ENCODE peak calls at places on chromosomes 7 and 10, in five cellular contexts. M, B, L, H and G are unnamed samples.

GRCh38 chr7:90720970-90721768 is 125.0 kb downstream of the CDK14 start:
- DNase-seq in H (no peak), B (no peak), M (no peak), L (peak), G (no peak)

GRCh38 chr10:805635-806305 is 116.3 kb upstream of the DIP2C start:
- DNase-seq in B (no peak), L (no peak), M (no peak), H (no peak), G (no peak)

GRCh38 chr7:146698995-146699610 is 582.5 kb downstream of the CNTNAP2 start:
- DNase-seq in H (no peak), B (no peak), L (no peak), M (no peak), G (no peak)

GRCh38 chr7:45162311-45162845 is 4.8 kb downstream of the RAMP3 start:
- DNase-seq in B (no peak), L (no peak), H (no peak), M (no peak), G (no peak)

GRCh38 chr7:154698726-154699291 is 304.1 kb downstream of the PAXIP1 start:
- DNase-seq in M (no peak), B (peak), L (no peak), H (no peak), G (no peak)

GRCh38 chr7:44348300-44348699 is 22.9 kb upstream of the CAMK2B start:
- DNase-seq in B (no peak), H (no peak), L (no peak), M (no peak), G (peak)

GRCh38 chr7:44531421-44532380 is 9.4 kb downstream of the NPC1L1 start:
- DNase-seq in H (no peak), M (no peak), L (no peak), B (no peak), G (no peak)

GRCh38 chr7:1055084-1055450 is 10.7 kb downstream of the GPR146 start:
- DNase-seq in L (no peak), M (peak), B (peak), H (no peak), G (no peak)

GRCh38 chr7:356691-357462 is 66.9 kb downstream of the FOXL3 start:
- DNase-seq in M (no peak), B (no peak), H (no peak), L (no peak), G (no peak)

GRCh38 chr10:125213541-125214282 is 53.3 kb upstream of the CTBP2 start:
- DNase-seq in L (no peak), M (no peak), H (no peak), B (no peak), G (no peak)

GRCh38 chr10:98074315-98074911 is 44.0 kb upstream of the CRTAC1 start:
- DNase-seq in L (no peak), H (no peak), M (no peak), B (no peak), G (no peak)

GRCh38 chr10:66572700-66573099 is 353.1 kb upstream of the LRRTM3 start:
- DNase-seq in M (no peak), B (no peak), L (no peak), H (no peak), G (no peak)

GRCh38 chr10:74738985-74739567 is 87.3 kb upstream of the KAT6B start:
- DNase-seq in B (no peak), M (no peak), L (no peak), H (no peak), G (no peak)

GRCh38 chr10:3455385-3456334 is 283.1 kb upstream of the PITRM1 start:
- DNase-seq in H (no peak), L (no peak), M (no peak), B (no peak), G (no peak)

GRCh38 chr7:50285259-50285658 is 19.3 kb upstream of the IKZF1 start:
- DNase-seq in B (peak), H (no peak), M (no peak), L (no peak), G (no peak)

GRCh38 chr7:80054356-80054755 is 80.3 kb upstream of the GNAI1 start:
- DNase-seq in H (no peak), M (no peak), L (no peak), B (no peak), G (no peak)